ENCODE peak calls at places on chromosomes 7 and 10, in seven cellular contexts. One of them, this sample, is unnamed.

GRCh38 chr7:116213361-116214155 is 3.2 kb downstream of the TES start:
- DNase-seq in fibroblast of pulmonary artery: peak
- DNase-seq in astrocyte of the spinal cord: no peak
- DNase-seq in coronary artery: no peak
- DNase-seq in activated CD8-positive, alpha-beta memory T cell treated with anti-CD3 and anti-CD28 coated beads, Interleukin-2, amount 50 U/mL, for 48 hours: no peak
- DNase-seq in nephron progenitor cell: no peak
- DNase-seq in A673: peak
- DNase-seq in this sample: peak

GRCh38 chr7:33874943-33875342 is 30.4 kb upstream of the BMPER start:
- DNase-seq in A673: peak
- DNase-seq in coronary artery: no peak
- DNase-seq in activated CD8-positive, alpha-beta memory T cell treated with anti-CD3 and anti-CD28 coated beads, Interleukin-2, amount 50 U/mL, for 48 hours: no peak
- DNase-seq in fibroblast of pulmonary artery: peak
- DNase-seq in nephron progenitor cell: no peak
- DNase-seq in astrocyte of the spinal cord: peak
- DNase-seq in this sample: peak

GRCh38 chr10:110192552-110192951 is 14.9 kb upstream of the MXI1 start:
- DNase-seq in fibroblast of pulmonary artery: no peak
- DNase-seq in activated CD8-positive, alpha-beta memory T cell treated with anti-CD3 and anti-CD28 coated beads, Interleukin-2, amount 50 U/mL, for 48 hours: peak
- DNase-seq in nephron progenitor cell: no peak
- DNase-seq in coronary artery: no peak
- DNase-seq in A673: no peak
- DNase-seq in astrocyte of the spinal cord: no peak
- DNase-seq in this sample: peak

GRCh38 chr7:55060085-55060484 is 41.3 kb downstream of the EGFR start:
- DNase-seq in fibroblast of pulmonary artery: no peak
- DNase-seq in A673: no peak
- DNase-seq in coronary artery: no peak
- DNase-seq in activated CD8-positive, alpha-beta memory T cell treated with anti-CD3 and anti-CD28 coated beads, Interleukin-2, amount 50 U/mL, for 48 hours: no peak
- DNase-seq in nephron progenitor cell: no peak
- DNase-seq in astrocyte of the spinal cord: no peak
- DNase-seq in this sample: no peak

GRCh38 chr10:77305650-77306632 is 331.7 kb downstream of the KCNMA1 start:
- DNase-seq in astrocyte of the spinal cord: no peak
- DNase-seq in A673: no peak
- DNase-seq in activated CD8-positive, alpha-beta memory T cell treated with anti-CD3 and anti-CD28 coated beads, Interleukin-2, amount 50 U/mL, for 48 hours: no peak
- DNase-seq in fibroblast of pulmonary artery: no peak
- DNase-seq in coronary artery: no peak
- DNase-seq in nephron progenitor cell: no peak
- DNase-seq in this sample: no peak

GRCh38 chr7:5629941-5630340 is 151.5 kb downstream of the RNF216 start:
- DNase-seq in astrocyte of the spinal cord: peak
- DNase-seq in coronary artery: no peak
- DNase-seq in nephron progenitor cell: no peak
- DNase-seq in fibroblast of pulmonary artery: peak
- DNase-seq in A673: peak
- DNase-seq in activated CD8-positive, alpha-beta memory T cell treated with anti-CD3 and anti-CD28 coated beads, Interleukin-2, amount 50 U/mL, for 48 hours: peak
- DNase-seq in this sample: peak

GRCh38 chr10:13949844-13950542 is 363.2 kb downstream of the PRPF18 start:
- DNase-seq in nephron progenitor cell: no peak
- DNase-seq in astrocyte of the spinal cord: peak
- DNase-seq in A673: no peak
- DNase-seq in fibroblast of pulmonary artery: peak
- DNase-seq in activated CD8-positive, alpha-beta memory T cell treated with anti-CD3 and anti-CD28 coated beads, Interleukin-2, amount 50 U/mL, for 48 hours: no peak
- DNase-seq in coronary artery: no peak
- DNase-seq in this sample: peak

GRCh38 chr7:104862719-104863118 is 151.3 kb upstream of the KMT2E start:
- DNase-seq in activated CD8-positive, alpha-beta memory T cell treated with anti-CD3 and anti-CD28 coated beads, Interleukin-2, amount 50 U/mL, for 48 hours: no peak
- DNase-seq in fibroblast of pulmonary artery: peak
- DNase-seq in astrocyte of the spinal cord: no peak
- DNase-seq in nephron progenitor cell: peak
- DNase-seq in A673: peak
- DNase-seq in coronary artery: no peak
- DNase-seq in this sample: peak

GRCh38 chr7:139241258-139241657 is 10.2 kb downstream of the UBN2 start:
- DNase-seq in coronary artery: no peak
- DNase-seq in fibroblast of pulmonary artery: no peak
- DNase-seq in astrocyte of the spinal cord: no peak
- DNase-seq in activated CD8-positive, alpha-beta memory T cell treated with anti-CD3 and anti-CD28 coated beads, Interleukin-2, amount 50 U/mL, for 48 hours: no peak
- DNase-seq in A673: no peak
- DNase-seq in nephron progenitor cell: no peak
- DNase-seq in this sample: no peak

GRCh38 chr10:132223156-132223590 is 36.4 kb downstream of the DPYSL4 start:
- DNase-seq in activated CD8-positive, alpha-beta memory T cell treated with anti-CD3 and anti-CD28 coated beads, Interleukin-2, amount 50 U/mL, for 48 hours: peak
- DNase-seq in fibroblast of pulmonary artery: peak
- DNase-seq in astrocyte of the spinal cord: peak
- DNase-seq in A673: peak
- DNase-seq in coronary artery: no peak
- DNase-seq in nephron progenitor cell: peak
- DNase-seq in this sample: peak

GRCh38 chr7:75814407-75814947 is 871 bp upstream of the CCL24 start:
- DNase-seq in nephron progenitor cell: no peak
- DNase-seq in astrocyte of the spinal cord: no peak
- DNase-seq in A673: no peak
- DNase-seq in fibroblast of pulmonary artery: no peak
- DNase-seq in activated CD8-positive, alpha-beta memory T cell treated with anti-CD3 and anti-CD28 coated beads, Interleukin-2, amount 50 U/mL, for 48 hours: no peak
- DNase-seq in coronary artery: no peak
- DNase-seq in this sample: no peak

GRCh38 chr10:88185830-88186229 is 322.4 kb downstream of the PTEN start:
- DNase-seq in coronary artery: no peak
- DNase-seq in fibroblast of pulmonary artery: no peak
- DNase-seq in A673: no peak
- DNase-seq in nephron progenitor cell: no peak
- DNase-seq in activated CD8-positive, alpha-beta memory T cell treated with anti-CD3 and anti-CD28 coated beads, Interleukin-2, amount 50 U/mL, for 48 hours: no peak
- DNase-seq in astrocyte of the spinal cord: no peak
- DNase-seq in this sample: no peak

GRCh38 chr7:51286392-51286791 is 30.2 kb downstream of the COBL start:
- DNase-seq in coronary artery: no peak
- DNase-seq in fibroblast of pulmonary artery: no peak
- DNase-seq in activated CD8-positive, alpha-beta memory T cell treated with anti-CD3 and anti-CD28 coated beads, Interleukin-2, amount 50 U/mL, for 48 hours: no peak
- DNase-seq in A673: no peak
- DNase-seq in astrocyte of the spinal cord: no peak
- DNase-seq in nephron progenitor cell: no peak
- DNase-seq in this sample: no peak

GRCh38 chr7:24469118-24469517 is 104.1 kb upstream of the PALS2 start:
- DNase-seq in astrocyte of the spinal cord: no peak
- DNase-seq in activated CD8-positive, alpha-beta memory T cell treated with anti-CD3 and anti-CD28 coated beads, Interleukin-2, amount 50 U/mL, for 48 hours: no peak
- DNase-seq in nephron progenitor cell: no peak
- DNase-seq in A673: no peak
- DNase-seq in coronary artery: no peak
- DNase-seq in fibroblast of pulmonary artery: no peak
- DNase-seq in this sample: no peak

GRCh38 chr7:20797174-20798080 is 10.7 kb upstream of the SP8 start:
- DNase-seq in activated CD8-positive, alpha-beta memory T cell treated with anti-CD3 and anti-CD28 coated beads, Interleukin-2, amount 50 U/mL, for 48 hours: peak
- DNase-seq in nephron progenitor cell: no peak
- DNase-seq in fibroblast of pulmonary artery: no peak
- DNase-seq in coronary artery: no peak
- DNase-seq in astrocyte of the spinal cord: no peak
- DNase-seq in A673: no peak
- DNase-seq in this sample: no peak

GRCh38 chr7:81415181-81415580 is 354.7 kb downstream of the HGF start:
- DNase-seq in activated CD8-positive, alpha-beta memory T cell treated with anti-CD3 and anti-CD28 coated beads, Interleukin-2, amount 50 U/mL, for 48 hours: no peak
- DNase-seq in nephron progenitor cell: no peak
- DNase-seq in coronary artery: no peak
- DNase-seq in astrocyte of the spinal cord: peak
- DNase-seq in fibroblast of pulmonary artery: peak
- DNase-seq in A673: no peak
- DNase-seq in this sample: peak

GRCh38 chr7:159143780-159144755 is 599 bp downstream of the VIPR2 start:
- DNase-seq in activated CD8-positive, alpha-beta memory T cell treated with anti-CD3 and anti-CD28 coated beads, Interleukin-2, amount 50 U/mL, for 48 hours: peak
- DNase-seq in nephron progenitor cell: peak
- DNase-seq in A673: no peak
- DNase-seq in fibroblast of pulmonary artery: no peak
- DNase-seq in coronary artery: peak
- DNase-seq in astrocyte of the spinal cord: peak
- DNase-seq in this sample: peak

GRCh38 chr10:35271086-35271834 is 65.0 kb upstream of the CCNY start:
- DNase-seq in A673: peak
- DNase-seq in fibroblast of pulmonary artery: no peak
- DNase-seq in activated CD8-positive, alpha-beta memory T cell treated with anti-CD3 and anti-CD28 coated beads, Interleukin-2, amount 50 U/mL, for 48 hours: no peak
- DNase-seq in nephron progenitor cell: peak
- DNase-seq in astrocyte of the spinal cord: peak
- DNase-seq in coronary artery: no peak
- DNase-seq in this sample: no peak

GRCh38 chr7:149558149-149558861 is 60.7 kb upstream of the ZNF746 start:
- DNase-seq in astrocyte of the spinal cord: peak
- DNase-seq in activated CD8-positive, alpha-beta memory T cell treated with anti-CD3 and anti-CD28 coated beads, Interleukin-2, amount 50 U/mL, for 48 hours: no peak
- DNase-seq in coronary artery: no peak
- DNase-seq in fibroblast of pulmonary artery: peak
- DNase-seq in A673: no peak
- DNase-seq in nephron progenitor cell: no peak
- DNase-seq in this sample: peak

GRCh38 chr7:158810846-158811245 is 18.5 kb downstream of the ESYT2 start:
- DNase-seq in A673: no peak
- DNase-seq in fibroblast of pulmonary artery: no peak
- DNase-seq in activated CD8-positive, alpha-beta memory T cell treated with anti-CD3 and anti-CD28 coated beads, Interleukin-2, amount 50 U/mL, for 48 hours: no peak
- DNase-seq in nephron progenitor cell: no peak
- DNase-seq in coronary artery: no peak
- DNase-seq in astrocyte of the spinal cord: no peak
- DNase-seq in this sample: no peak

GRCh38 chr10:61939575-61940301 is 38.2 kb downstream of the ARID5B start:
- DNase-seq in astrocyte of the spinal cord: peak
- DNase-seq in nephron progenitor cell: no peak
- DNase-seq in coronary artery: no peak
- DNase-seq in fibroblast of pulmonary artery: peak
- DNase-seq in A673: peak
- DNase-seq in activated CD8-positive, alpha-beta memory T cell treated with anti-CD3 and anti-CD28 coated beads, Interleukin-2, amount 50 U/mL, for 48 hours: no peak
- DNase-seq in this sample: peak

GRCh38 chr10:11397980-11398580 is 213.4 kb downstream of the USP6NL start:
- DNase-seq in coronary artery: peak
- DNase-seq in fibroblast of pulmonary artery: peak
- DNase-seq in nephron progenitor cell: no peak
- DNase-seq in activated CD8-positive, alpha-beta memory T cell treated with anti-CD3 and anti-CD28 coated beads, Interleukin-2, amount 50 U/mL, for 48 hours: no peak
- DNase-seq in A673: no peak
- DNase-seq in astrocyte of the spinal cord: peak
- DNase-seq in this sample: peak

GRCh38 chr7:87110778-87111177 is 41.5 kb upstream of the DMTF1 start:
- DNase-seq in coronary artery: no peak
- DNase-seq in A673: no peak
- DNase-seq in nephron progenitor cell: no peak
- DNase-seq in astrocyte of the spinal cord: peak
- DNase-seq in fibroblast of pulmonary artery: peak
- DNase-seq in activated CD8-positive, alpha-beta memory T cell treated with anti-CD3 and anti-CD28 coated beads, Interleukin-2, amount 50 U/mL, for 48 hours: no peak
- DNase-seq in this sample: peak

GRCh38 chr10:128042131-128042610 is 84.1 kb downstream of the MKI67 start:
- DNase-seq in A673: no peak
- DNase-seq in fibroblast of pulmonary artery: no peak
- DNase-seq in nephron progenitor cell: no peak
- DNase-seq in astrocyte of the spinal cord: no peak
- DNase-seq in activated CD8-positive, alpha-beta memory T cell treated with anti-CD3 and anti-CD28 coated beads, Interleukin-2, amount 50 U/mL, for 48 hours: peak
- DNase-seq in coronary artery: no peak
- DNase-seq in this sample: no peak

GRCh38 chr10:327889-328809 is 192.9 kb downstream of the ZMYND11 start:
- DNase-seq in activated CD8-positive, alpha-beta memory T cell treated with anti-CD3 and anti-CD28 coated beads, Interleukin-2, amount 50 U/mL, for 48 hours: no peak
- DNase-seq in astrocyte of the spinal cord: no peak
- DNase-seq in fibroblast of pulmonary artery: peak
- DNase-seq in A673: no peak
- DNase-seq in coronary artery: peak
- DNase-seq in nephron progenitor cell: no peak
- DNase-seq in this sample: no peak

GRCh38 chr10:15067154-15067553 is 21.4 kb downstream of the ACBD7 start:
- DNase-seq in astrocyte of the spinal cord: no peak
- DNase-seq in nephron progenitor cell: no peak
- DNase-seq in coronary artery: no peak
- DNase-seq in fibroblast of pulmonary artery: no peak
- DNase-seq in A673: no peak
- DNase-seq in activated CD8-positive, alpha-beta memory T cell treated with anti-CD3 and anti-CD28 coated beads, Interleukin-2, amount 50 U/mL, for 48 hours: no peak
- DNase-seq in this sample: no peak

GRCh38 chr7:41621953-41622831 is 80.7 kb downstream of the INHBA start:
- DNase-seq in nephron progenitor cell: no peak
- DNase-seq in astrocyte of the spinal cord: no peak
- DNase-seq in A673: no peak
- DNase-seq in fibroblast of pulmonary artery: no peak
- DNase-seq in coronary artery: no peak
- DNase-seq in activated CD8-positive, alpha-beta memory T cell treated with anti-CD3 and anti-CD28 coated beads, Interleukin-2, amount 50 U/mL, for 48 hours: no peak
- DNase-seq in this sample: no peak

GRCh38 chr7:111075498-111075897 is 15.4 kb upstream of the LRRN3 start:
- DNase-seq in activated CD8-positive, alpha-beta memory T cell treated with anti-CD3 and anti-CD28 coated beads, Interleukin-2, amount 50 U/mL, for 48 hours: no peak
- DNase-seq in astrocyte of the spinal cord: no peak
- DNase-seq in fibroblast of pulmonary artery: no peak
- DNase-seq in A673: no peak
- DNase-seq in coronary artery: no peak
- DNase-seq in nephron progenitor cell: no peak
- DNase-seq in this sample: no peak

GRCh38 chr7:156523447-156524048 is 117.0 kb upstream of the RNF32 start:
- DNase-seq in astrocyte of the spinal cord: no peak
- DNase-seq in activated CD8-positive, alpha-beta memory T cell treated with anti-CD3 and anti-CD28 coated beads, Interleukin-2, amount 50 U/mL, for 48 hours: no peak
- DNase-seq in nephron progenitor cell: no peak
- DNase-seq in A673: no peak
- DNase-seq in coronary artery: no peak
- DNase-seq in fibroblast of pulmonary artery: no peak
- DNase-seq in this sample: no peak

GRCh38 chr10:35657621-35658020 is 15.5 kb upstream of the FZD8 start:
- DNase-seq in A673: no peak
- DNase-seq in astrocyte of the spinal cord: no peak
- DNase-seq in fibroblast of pulmonary artery: no peak
- DNase-seq in activated CD8-positive, alpha-beta memory T cell treated with anti-CD3 and anti-CD28 coated beads, Interleukin-2, amount 50 U/mL, for 48 hours: no peak
- DNase-seq in coronary artery: no peak
- DNase-seq in nephron progenitor cell: no peak
- DNase-seq in this sample: no peak

GRCh38 chr10:77844713-77845454 is 81.7 kb downstream of the DLG5 start:
- DNase-seq in nephron progenitor cell: no peak
- DNase-seq in astrocyte of the spinal cord: peak
- DNase-seq in A673: peak
- DNase-seq in activated CD8-positive, alpha-beta memory T cell treated with anti-CD3 and anti-CD28 coated beads, Interleukin-2, amount 50 U/mL, for 48 hours: no peak
- DNase-seq in coronary artery: no peak
- DNase-seq in fibroblast of pulmonary artery: peak
- DNase-seq in this sample: peak

GRCh38 chr10:66788142-66788541 is 137.7 kb upstream of the LRRTM3 start:
- DNase-seq in fibroblast of pulmonary artery: no peak
- DNase-seq in coronary artery: no peak
- DNase-seq in A673: no peak
- DNase-seq in astrocyte of the spinal cord: no peak
- DNase-seq in activated CD8-positive, alpha-beta memory T cell treated with anti-CD3 and anti-CD28 coated beads, Interleukin-2, amount 50 U/mL, for 48 hours: no peak
- DNase-seq in nephron progenitor cell: no peak
- DNase-seq in this sample: no peak

GRCh38 chr10:120917521-120918250 is 66.5 kb downstream of the WDR11 start:
- DNase-seq in nephron progenitor cell: no peak
- DNase-seq in activated CD8-positive, alpha-beta memory T cell treated with anti-CD3 and anti-CD28 coated beads, Interleukin-2, amount 50 U/mL, for 48 hours: no peak
- DNase-seq in coronary artery: no peak
- DNase-seq in fibroblast of pulmonary artery: no peak
- DNase-seq in A673: no peak
- DNase-seq in astrocyte of the spinal cord: peak
- DNase-seq in this sample: no peak

GRCh38 chr7:159211540-159212182 is 67.0 kb upstream of the VIPR2 start:
- DNase-seq in fibroblast of pulmonary artery: no peak
- DNase-seq in nephron progenitor cell: no peak
- DNase-seq in activated CD8-positive, alpha-beta memory T cell treated with anti-CD3 and anti-CD28 coated beads, Interleukin-2, amount 50 U/mL, for 48 hours: no peak
- DNase-seq in coronary artery: no peak
- DNase-seq in A673: no peak
- DNase-seq in astrocyte of the spinal cord: no peak
- DNase-seq in this sample: no peak

GRCh38 chr10:123318516-123318915 is 164.3 kb downstream of the BUB3 start:
- DNase-seq in activated CD8-positive, alpha-beta memory T cell treated with anti-CD3 and anti-CD28 coated beads, Interleukin-2, amount 50 U/mL, for 48 hours: no peak
- DNase-seq in coronary artery: no peak
- DNase-seq in nephron progenitor cell: no peak
- DNase-seq in A673: no peak
- DNase-seq in fibroblast of pulmonary artery: no peak
- DNase-seq in astrocyte of the spinal cord: no peak
- DNase-seq in this sample: no peak

GRCh38 chr7:140653319-140654108 is 12.9 kb upstream of the DENND2A start:
- DNase-seq in astrocyte of the spinal cord: peak
- DNase-seq in nephron progenitor cell: peak
- DNase-seq in coronary artery: no peak
- DNase-seq in A673: peak
- DNase-seq in fibroblast of pulmonary artery: peak
- DNase-seq in activated CD8-positive, alpha-beta memory T cell treated with anti-CD3 and anti-CD28 coated beads, Interleukin-2, amount 50 U/mL, for 48 hours: no peak
- DNase-seq in this sample: peak

GRCh38 chr10:79286318-79286951 is 60.8 kb upstream of the PPIF start:
- DNase-seq in coronary artery: no peak
- DNase-seq in nephron progenitor cell: no peak
- DNase-seq in astrocyte of the spinal cord: peak
- DNase-seq in A673: peak
- DNase-seq in activated CD8-positive, alpha-beta memory T cell treated with anti-CD3 and anti-CD28 coated beads, Interleukin-2, amount 50 U/mL, for 48 hours: peak
- DNase-seq in fibroblast of pulmonary artery: peak
- DNase-seq in this sample: peak

GRCh38 chr10:113947138-113948011 is 92.9 kb downstream of the NHLRC2 start:
- DNase-seq in activated CD8-positive, alpha-beta memory T cell treated with anti-CD3 and anti-CD28 coated beads, Interleukin-2, amount 50 U/mL, for 48 hours: no peak
- DNase-seq in A673: no peak
- DNase-seq in coronary artery: no peak
- DNase-seq in astrocyte of the spinal cord: peak
- DNase-seq in nephron progenitor cell: peak
- DNase-seq in fibroblast of pulmonary artery: no peak
- DNase-seq in this sample: no peak